ENCODE peak calls at places on chromosome 9, in seven cellular contexts. O is choroid plexus epithelial cell; L is GM10248; Y is activated T-helper 1 cell treated with anti-CD3 and anti-CD28 coated beads, Interleukin-2, amount 50 U/mL, for 16 hours; R is NCI-H748 treated with DMSO at 0.1 percent for 48 hours; T is midbrain; B is aorta. F is an unnamed sample.

GRCh38 chr9:92637331-92637730 is 32.6 kb downstream of the IPPK start:
- DNase-seq in O (no peak), L (no peak), Y (no peak), R (no peak), T (no peak), B (peak; percentile 15), F (no peak)

GRCh38 chr9:70510157-70510770 is 95.8 kb upstream of the KLF9 start:
- DNase-seq in O (peak; percentile 55), L (peak; percentile 17), Y (no peak), R (no peak), T (no peak), B (no peak), F (peak; percentile 63)

GRCh38 chr9:82940386-82940785 is 122.6 kb downstream of the RASEF start:
- DNase-seq in O (no peak), L (no peak), Y (no peak), R (no peak), T (no peak), B (no peak), F (no peak)

GRCh38 chr9:77926314-77926959 is 105.2 kb downstream of the GNAQ start:
- DNase-seq in O (peak; percentile 84), L (no peak), Y (no peak), R (no peak), T (no peak), B (no peak), F (no peak)

GRCh38 chr9:112997236-112997941 is 14.6 kb downstream of the ZNF883 start:
- DNase-seq in O (no peak), L (no peak), Y (no peak), R (no peak), T (no peak), B (no peak), F (no peak)

GRCh38 chr9:1231998-1232919 is 182.1 kb downstream of the DMRT2 start:
- DNase-seq in O (peak; percentile 87), L (no peak), Y (no peak), R (no peak), T (no peak), B (peak; percentile 64), F (peak; percentile 66)

GRCh38 chr9:97501972-97502221 is 431 bp downstream of the TMOD1 start:
- DNase-seq in O (no peak), L (no peak), Y (no peak), R (no peak), T (no peak), B (no peak), F (no peak)

GRCh38 chr9:106084702-106085101 is 390.4 kb downstream of the TMEM38B start:
- DNase-seq in O (no peak), L (no peak), Y (no peak), R (no peak), T (no peak), B (no peak), F (no peak)

GRCh38 chr9:137280478-137281344 is 3.2 kb downstream of the TOR4A start:
- DNase-seq in O (peak; percentile 28), L (peak; percentile 67), Y (no peak), R (no peak), T (no peak), B (peak; percentile 48), F (no peak)

GRCh38 chr9:131744171-131744714 is 4.4 kb upstream of the RAPGEF1 start:
- DNase-seq in O (no peak), L (no peak), Y (no peak), R (no peak), T (no peak), B (no peak), F (no peak)

GRCh38 chr9:127975376-127976315 is 5.1 kb downstream of the EEIG1 start:
- DNase-seq in O (no peak), L (no peak), Y (no peak), R (no peak), T (peak; percentile 37), B (no peak), F (no peak)

GRCh38 chr9:85276743-85277142 is 465.0 kb downstream of the AGTPBP1 start:
- DNase-seq in O (no peak), L (no peak), Y (no peak), R (no peak), T (no peak), B (no peak), F (no peak)

F was measured in left ventricle myocardium superior.